ENCODE peak calls at places on chromosome X, in ten cellular contexts. Z is activated naive CD8-positive, alpha-beta T cell treated with anti-CD3 and anti-CD28 coated beads for 36 hours; B is NCI-H524; F is GDM1; T is mesendoderm; H is NCI-H1930; S is nephron progenitor cell; W is fibroblast of lung; Q is choroid plexus epithelial cell; C is stimulated activated CD8-positive, alpha-beta memory T cell treated with anti-CD3 and anti-CD28 coated beads, Interleukin-4, amount 100 ng/mL, for 1 hour. D is an unnamed sample.

GRCh38 chrX:139560221-139560620 is 29.7 kb downstream of the F9 start:
- DNase-seq in T (peak; percentile 44), F (no peak), B (no peak), S (no peak), C (no peak), W (no peak), Q (no peak), H (no peak), Z (no peak), D (no peak)

GRCh38 chrX:1418901-1419544 is 27.1 kb upstream of the SLC25A6 start:
- DNase-seq in S (no peak), B (no peak), T (no peak), F (no peak), W (no peak), Z (no peak), Q (no peak), C (no peak), H (no peak), D (no peak)

GRCh38 chrX:4710618-4711433 is 997.4 kb upstream of the PRKX start:
- DNase-seq in W (no peak), Z (no peak), C (no peak), T (peak; percentile 58), S (no peak), H (no peak), Q (no peak), F (peak; percentile 88), B (no peak), D (no peak)

GRCh38 chrX:105375816-105376215 is 155.3 kb upstream of the TEX13A start:
- DNase-seq in W (peak; percentile 85), F (no peak), Z (no peak), B (no peak), S (no peak), T (no peak), C (no peak), Q (peak; percentile 85), H (no peak), D (no peak)

GRCh38 chrX:118976599-118977340 is 2.4 kb downstream of the LONRF3 start:
- DNase-seq in Q (no peak), B (peak; percentile 37), H (no peak), W (no peak), S (peak; percentile 25), T (peak; percentile 21), F (no peak), Z (peak; percentile 16), C (no peak), D (no peak)

GRCh38 chrX:152155766-152156310 is 17.5 kb upstream of the MAGEA10 start:
- DNase-seq in H (no peak), Q (peak; percentile 4), Z (no peak), T (no peak), S (no peak), C (no peak), F (no peak), B (no peak), W (no peak), D (no peak)

GRCh38 chrX:129600981-129601424 is 53.8 kb downstream of the APLN start:
- DNase-seq in C (no peak), W (peak; percentile 15), S (peak; percentile 21), F (no peak), Q (peak; percentile 41), B (no peak), Z (no peak), T (peak; percentile 33), H (peak; percentile 8), D (no peak)

GRCh38 chrX:81708506-81708905 is 506.6 kb downstream of the SH3BGRL start:
- DNase-seq in Q (no peak), Z (no peak), S (no peak), F (no peak), B (no peak), T (no peak), H (no peak), C (no peak), W (no peak), D (no peak)

GRCh38 chrX:27575565-27575964 is 14.6 kb upstream of the DCAF8L2 start:
- DNase-seq in C (no peak), Q (peak; percentile 63), H (no peak), F (no peak), S (no peak), B (no peak), Z (no peak), W (peak; percentile 6), T (no peak), D (no peak)

GRCh38 chrX:66162331-66162822 is 1.7 kb upstream of the HEPH start:
- DNase-seq in W (no peak), C (no peak), B (no peak), H (no peak), Q (no peak), S (no peak), Z (no peak), F (peak; percentile 54), T (no peak), D (no peak)

GRCh38 chrX:340121-340520 is 21.5 kb upstream of the GTPBP6 start:
- DNase-seq in F (no peak), T (no peak), Q (no peak), Z (no peak), B (no peak), C (no peak), S (no peak), W (no peak), H (no peak), D (no peak)

GRCh38 chrX:48487362-48487785 is 11.4 kb downstream of the FTSJ1 start:
- DNase-seq in B (no peak), S (no peak), Q (peak; percentile 95), T (no peak), W (peak; percentile 90), C (no peak), F (no peak), H (no peak), Z (no peak), D (no peak)

GRCh38 chrX:139831689-139832456 is 101.0 kb downstream of the ATP11C start:
- DNase-seq in H (no peak), S (no peak), Q (peak; percentile 57), T (peak; percentile 54), C (no peak), B (no peak), W (peak; percentile 80), Z (no peak), F (no peak), D (no peak)

GRCh38 chrX:12770440-12770839 is 20.8 kb upstream of the PRPS2 start:
- DNase-seq in Z (no peak), T (no peak), C (no peak), S (no peak), W (peak; percentile 39), H (no peak), B (peak; percentile 25), F (no peak), Q (peak; percentile 58), D (no peak)

GRCh38 chrX:18575744-18576143 is 96.2 kb downstream of the RS1 start:
- DNase-seq in C (no peak), Q (no peak), F (no peak), W (no peak), Z (no peak), B (no peak), H (no peak), T (no peak), S (no peak), D (no peak)

GRCh38 chrX:2967012-2967411 is 37.9 kb upstream of the ARSD start:
- DNase-seq in Z (no peak), S (no peak), T (no peak), C (no peak), W (no peak), H (no peak), F (no peak), B (no peak), Q (no peak), D (no peak)